ENCODE peak calls at places on chromosomes 7 and 10, in seven cellular contexts. One of them, this sample, is unnamed.

GRCh38 chr10:77455538-77455937 is 182.1 kb downstream of the KCNMA1 start:
- DNase-seq in HCT116: no peak
- DNase-seq in spleen: no peak
- DNase-seq in K562: no peak
- DNase-seq in GM12878: no peak
- DNase-seq in transverse colon: no peak
- DNase-seq in upper lobe of left lung: no peak
- DNase-seq in this sample: no peak

GRCh38 chr7:46814516-46815250 is 767.2 kb downstream of the TNS3 start:
- DNase-seq in transverse colon: no peak
- DNase-seq in spleen: no peak
- DNase-seq in GM12878: no peak
- DNase-seq in K562: no peak
- DNase-seq in HCT116: no peak
- DNase-seq in upper lobe of left lung: no peak
- DNase-seq in this sample: no peak

GRCh38 chr7:157309990-157310668 is 26.7 kb upstream of the DNAJB6 start:
- DNase-seq in upper lobe of left lung: no peak
- DNase-seq in transverse colon: no peak
- DNase-seq in GM12878: no peak
- DNase-seq in K562: no peak
- DNase-seq in HCT116: peak; percentile 80
- DNase-seq in spleen: no peak
- DNase-seq in this sample: no peak

GRCh38 chr10:3635248-3635647 is 149.8 kb downstream of the KLF6 start:
- DNase-seq in upper lobe of left lung: no peak
- DNase-seq in K562: no peak
- DNase-seq in spleen: no peak
- DNase-seq in HCT116: no peak
- DNase-seq in transverse colon: no peak
- DNase-seq in GM12878: no peak
- DNase-seq in this sample: no peak

GRCh38 chr7:131149840-131150239 is 177.8 kb upstream of the MKLN1 start:
- DNase-seq in K562: no peak
- DNase-seq in upper lobe of left lung: no peak
- DNase-seq in HCT116: no peak
- DNase-seq in GM12878: no peak
- DNase-seq in transverse colon: no peak
- DNase-seq in spleen: no peak
- DNase-seq in this sample: no peak

GRCh38 chr7:117588352-117588794 is 108.5 kb downstream of the CFTR start:
- DNase-seq in K562: no peak
- DNase-seq in transverse colon: no peak
- DNase-seq in HCT116: no peak
- DNase-seq in spleen: no peak
- DNase-seq in upper lobe of left lung: no peak
- DNase-seq in GM12878: peak; percentile 37
- DNase-seq in this sample: no peak

GRCh38 chr7:73999664-74000420 is 28.1 kb upstream of the ELN start:
- DNase-seq in spleen: no peak
- DNase-seq in HCT116: no peak
- DNase-seq in GM12878: no peak
- DNase-seq in transverse colon: peak; percentile 34
- DNase-seq in K562: no peak
- DNase-seq in upper lobe of left lung: no peak
- DNase-seq in this sample: peak; percentile 74

GRCh38 chr7:22631730-22632129 is 95.3 kb upstream of the IL6 start:
- DNase-seq in spleen: no peak
- DNase-seq in K562: no peak
- DNase-seq in GM12878: no peak
- DNase-seq in transverse colon: no peak
- DNase-seq in upper lobe of left lung: no peak
- DNase-seq in HCT116: no peak
- DNase-seq in this sample: no peak

GRCh38 chr10:33040436-33040835 is 82.4 kb upstream of the ITGB1 start:
- DNase-seq in K562: no peak
- DNase-seq in HCT116: no peak
- DNase-seq in transverse colon: no peak
- DNase-seq in upper lobe of left lung: no peak
- DNase-seq in spleen: no peak
- DNase-seq in GM12878: no peak
- DNase-seq in this sample: no peak

GRCh38 chr7:44534501-44534900 is 6.6 kb downstream of the NPC1L1 start:
- DNase-seq in HCT116: peak; percentile 43
- DNase-seq in GM12878: no peak
- DNase-seq in transverse colon: peak; percentile 33
- DNase-seq in upper lobe of left lung: no peak
- DNase-seq in spleen: no peak
- DNase-seq in K562: peak; percentile 80
- DNase-seq in this sample: no peak

GRCh38 chr10:119498889-119499864 is 43.3 kb downstream of the RGS10 start:
- DNase-seq in HCT116: no peak
- DNase-seq in transverse colon: no peak
- DNase-seq in spleen: no peak
- DNase-seq in GM12878: no peak
- DNase-seq in upper lobe of left lung: no peak
- DNase-seq in K562: no peak
- DNase-seq in this sample: no peak

GRCh38 chr10:22607261-22607660 is 107.1 kb downstream of the PIP4K2A start:
- DNase-seq in HCT116: no peak
- DNase-seq in K562: no peak
- DNase-seq in transverse colon: no peak
- DNase-seq in GM12878: no peak
- DNase-seq in upper lobe of left lung: peak; percentile 46
- DNase-seq in spleen: no peak
- DNase-seq in this sample: no peak

GRCh38 chr10:6074489-6075301 is 12.5 kb upstream of the IL2RA start:
- DNase-seq in transverse colon: no peak
- DNase-seq in spleen: no peak
- DNase-seq in GM12878: no peak
- DNase-seq in K562: no peak
- DNase-seq in HCT116: no peak
- DNase-seq in upper lobe of left lung: no peak
- DNase-seq in this sample: no peak

GRCh38 chr10:123559066-123559822 is 106.9 kb upstream of the GPR26 start:
- DNase-seq in HCT116: peak; percentile 60
- DNase-seq in K562: peak; percentile 62
- DNase-seq in upper lobe of left lung: peak; percentile 69
- DNase-seq in transverse colon: peak; percentile 74
- DNase-seq in GM12878: no peak
- DNase-seq in spleen: peak; percentile 90
- DNase-seq in this sample: peak; percentile 48

GRCh38 chr7:85103352-85103751 is 83.5 kb downstream of the SEMA3D start:
- DNase-seq in spleen: no peak
- DNase-seq in HCT116: peak; percentile 18
- DNase-seq in upper lobe of left lung: no peak
- DNase-seq in transverse colon: no peak
- DNase-seq in K562: no peak
- DNase-seq in GM12878: no peak
- DNase-seq in this sample: no peak

GRCh38 chr7:27661776-27662489 is 750 bp downstream of the HIBADH start:
- DNase-seq in upper lobe of left lung: peak; percentile 40
- DNase-seq in HCT116: no peak
- DNase-seq in GM12878: no peak
- DNase-seq in K562: peak; percentile 62
- DNase-seq in spleen: peak; percentile 86
- DNase-seq in transverse colon: peak; percentile 37
- DNase-seq in this sample: peak; percentile 31

GRCh38 chr7:155857141-155857540 is 44.9 kb upstream of the SHH start:
- DNase-seq in upper lobe of left lung: no peak
- DNase-seq in GM12878: no peak
- DNase-seq in K562: no peak
- DNase-seq in transverse colon: no peak
- DNase-seq in spleen: peak; percentile 13
- DNase-seq in HCT116: no peak
- DNase-seq in this sample: no peak

GRCh38 chr7:13132314-13132713 is 444.9 kb downstream of the ARL4A start:
- DNase-seq in HCT116: no peak
- DNase-seq in K562: no peak
- DNase-seq in GM12878: no peak
- DNase-seq in spleen: no peak
- DNase-seq in transverse colon: no peak
- DNase-seq in upper lobe of left lung: no peak
- DNase-seq in this sample: no peak

GRCh38 chr7:1358376-1359050 is 100.8 kb downstream of the MICALL2 start:
- DNase-seq in spleen: peak; percentile 36
- DNase-seq in K562: no peak
- DNase-seq in GM12878: no peak
- DNase-seq in transverse colon: no peak
- DNase-seq in HCT116: no peak
- DNase-seq in upper lobe of left lung: no peak
- DNase-seq in this sample: no peak

GRCh38 chr10:35000936-35001335 is 89.2 kb downstream of the CUL2 start:
- DNase-seq in HCT116: no peak
- DNase-seq in spleen: no peak
- DNase-seq in transverse colon: no peak
- DNase-seq in upper lobe of left lung: no peak
- DNase-seq in K562: no peak
- DNase-seq in GM12878: no peak
- DNase-seq in this sample: no peak

GRCh38 chr10:69650589-69651261 is 20.7 kb downstream of the FAM241B start:
- DNase-seq in HCT116: no peak
- DNase-seq in transverse colon: no peak
- DNase-seq in spleen: peak; percentile 47
- DNase-seq in K562: no peak
- DNase-seq in upper lobe of left lung: no peak
- DNase-seq in GM12878: no peak
- DNase-seq in this sample: no peak

GRCh38 chr7:42456756-42457276 is 219.8 kb upstream of the GLI3 start:
- DNase-seq in spleen: no peak
- DNase-seq in transverse colon: no peak
- DNase-seq in GM12878: no peak
- DNase-seq in HCT116: no peak
- DNase-seq in K562: no peak
- DNase-seq in upper lobe of left lung: no peak
- DNase-seq in this sample: no peak

GRCh38 chr7:142357953-142358520 is 100.2 kb upstream of the PRSS58 start:
- DNase-seq in spleen: no peak
- DNase-seq in K562: peak; percentile 79
- DNase-seq in HCT116: peak; percentile 73
- DNase-seq in GM12878: peak; percentile 5
- DNase-seq in upper lobe of left lung: no peak
- DNase-seq in transverse colon: peak; percentile 35
- DNase-seq in this sample: no peak

GRCh38 chr7:111855161-111855841 is 293.0 kb upstream of the IMMP2L start:
- DNase-seq in GM12878: peak; percentile 2
- DNase-seq in K562: peak; percentile 40
- DNase-seq in HCT116: peak; percentile 38
- DNase-seq in spleen: no peak
- DNase-seq in transverse colon: peak; percentile 53
- DNase-seq in upper lobe of left lung: peak; percentile 36
- DNase-seq in this sample: peak; percentile 44

GRCh38 chr7:3399858-3400257 is 98.8 kb downstream of the SDK1 start:
- DNase-seq in HCT116: peak; percentile 49
- DNase-seq in K562: peak; percentile 15
- DNase-seq in GM12878: no peak
- DNase-seq in upper lobe of left lung: no peak
- DNase-seq in transverse colon: no peak
- DNase-seq in spleen: no peak
- DNase-seq in this sample: no peak

GRCh38 chr7:131471605-131472004 is 84.8 kb downstream of the PODXL start:
- DNase-seq in upper lobe of left lung: no peak
- DNase-seq in HCT116: no peak
- DNase-seq in transverse colon: no peak
- DNase-seq in GM12878: no peak
- DNase-seq in spleen: no peak
- DNase-seq in K562: no peak
- DNase-seq in this sample: no peak

GRCh38 chr7:158386866-158387820 is 200.5 kb downstream of the PTPRN2 start:
- DNase-seq in K562: no peak
- DNase-seq in spleen: peak; percentile 65
- DNase-seq in transverse colon: no peak
- DNase-seq in GM12878: no peak
- DNase-seq in HCT116: no peak
- DNase-seq in upper lobe of left lung: no peak
- DNase-seq in this sample: no peak

GRCh38 chr7:55189447-55189760 is 170.6 kb downstream of the EGFR start:
- DNase-seq in HCT116: no peak
- DNase-seq in spleen: no peak
- DNase-seq in GM12878: no peak
- DNase-seq in upper lobe of left lung: no peak
- DNase-seq in K562: no peak
- DNase-seq in transverse colon: no peak
- DNase-seq in this sample: no peak
- TF ChIP-seq POLR2A in HCT116: no peak
- TF ChIP-seq POLR2A in spleen: no peak
- TF ChIP-seq POLR2A in GM12878: no peak
- TF ChIP-seq POLR2A in upper lobe of left lung: no peak
- TF ChIP-seq POLR2A in K562: no peak
- TF ChIP-seq POLR2A in transverse colon: no peak
- TF ChIP-seq POLR2A in this sample: no peak

GRCh38 chr7:104124893-104125292 is 82.9 kb downstream of the ORC5 start:
- DNase-seq in HCT116: no peak
- DNase-seq in K562: no peak
- DNase-seq in upper lobe of left lung: no peak
- DNase-seq in transverse colon: no peak
- DNase-seq in spleen: no peak
- DNase-seq in GM12878: no peak
- DNase-seq in this sample: no peak
- TF ChIP-seq POLR2AphosphoS5 in HCT116: no peak
- TF ChIP-seq POLR2AphosphoS5 in K562: no peak
- TF ChIP-seq POLR2AphosphoS5 in upper lobe of left lung: no peak
- TF ChIP-seq POLR2AphosphoS5 in transverse colon: no peak
- TF ChIP-seq POLR2AphosphoS5 in spleen: no peak
- TF ChIP-seq POLR2AphosphoS5 in GM12878: no peak
- TF ChIP-seq POLR2AphosphoS5 in this sample: no peak

GRCh38 chr7:139830779-139831498 is 1.9 kb downstream of the TBXAS1 start:
- DNase-seq in K562: no peak
- DNase-seq in transverse colon: no peak
- DNase-seq in HCT116: no peak
- DNase-seq in spleen: no peak
- DNase-seq in GM12878: no peak
- DNase-seq in upper lobe of left lung: peak; percentile 45
- DNase-seq in this sample: no peak
- TF ChIP-seq POLR2A in K562: no peak
- TF ChIP-seq POLR2A in transverse colon: no peak
- TF ChIP-seq POLR2A in HCT116: no peak
- TF ChIP-seq POLR2A in spleen: no peak
- TF ChIP-seq POLR2A in GM12878: peak; percentile 53
- TF ChIP-seq POLR2A in upper lobe of left lung: no peak
- TF ChIP-seq POLR2A in this sample: no peak

DNA sequence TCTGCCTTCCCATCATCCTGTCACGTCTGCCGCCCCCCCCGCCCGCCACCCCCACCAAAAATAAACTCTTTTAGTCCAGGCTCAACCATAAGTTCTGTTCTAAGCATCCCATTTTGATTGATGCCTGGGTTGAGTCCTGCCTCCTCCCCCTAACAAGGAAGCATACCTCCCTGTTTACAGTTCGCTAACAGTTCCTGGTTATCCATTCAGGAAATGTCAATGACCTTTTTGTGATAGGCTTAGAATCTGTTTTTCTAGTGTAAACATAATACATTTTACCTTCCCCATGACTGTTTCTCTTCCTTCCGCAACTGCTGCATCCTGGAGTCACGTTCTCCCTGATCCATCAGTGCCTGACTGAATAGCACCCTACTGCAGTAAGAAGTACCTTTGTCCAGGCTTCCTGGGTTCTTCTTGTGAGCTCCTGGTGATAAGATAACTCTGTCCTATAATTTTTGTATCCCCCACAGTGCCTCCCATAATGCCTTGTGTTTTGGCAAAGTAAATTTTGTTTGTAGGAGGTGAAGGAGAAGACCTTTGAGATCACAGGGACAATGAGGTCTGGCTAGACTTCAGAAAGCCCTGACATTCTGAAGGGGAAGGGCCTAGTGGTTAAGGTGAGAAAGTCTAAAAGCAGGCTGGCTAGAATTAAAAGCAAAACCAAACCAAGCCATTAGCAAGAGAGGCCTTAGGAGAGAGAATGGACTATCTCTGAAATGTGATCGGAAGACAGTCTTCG is 7.3 kb downstream of the AGFG2 start:
- DNase-seq in GM12878: no peak
- DNase-seq in HCT116: no peak
- DNase-seq in spleen: no peak
- DNase-seq in K562: no peak
- DNase-seq in transverse colon: peak; percentile 60
- DNase-seq in upper lobe of left lung: no peak
- DNase-seq in this sample: no peak
- TF ChIP-seq POLR2AphosphoS5 in GM12878: peak; percentile 64
- TF ChIP-seq POLR2AphosphoS5 in HCT116: no peak
- TF ChIP-seq POLR2AphosphoS5 in spleen: no peak
- TF ChIP-seq POLR2AphosphoS5 in K562: no peak
- TF ChIP-seq POLR2AphosphoS5 in transverse colon: peak; percentile 60
- TF ChIP-seq POLR2AphosphoS5 in upper lobe of left lung: no peak
- TF ChIP-seq POLR2AphosphoS5 in this sample: no peak

This sample was measured in prostate gland.